ENCODE peak calls at places on chromosomes 4 and X, in eight cellular contexts. One of them, this sample, is unnamed.

GRCh38 chrX:18938710-18939109 is 45.2 kb downstream of the PHKA2 start:
- DNase-seq in heart right ventricle: no peak
- DNase-seq in PC-3: peak; percentile 80
- DNase-seq in cardiac muscle cell: no peak
- DNase-seq in tibial nerve: no peak
- DNase-seq in fibroblast of lung: peak; percentile 12
- DNase-seq in DND-41: no peak
- DNase-seq in upper lobe of right lung: no peak
- DNase-seq in this sample: no peak

GRCh38 chr4:26823583-26823982 is 37.1 kb upstream of the STIM2 start:
- DNase-seq in upper lobe of right lung: no peak
- DNase-seq in cardiac muscle cell: no peak
- DNase-seq in PC-3: no peak
- DNase-seq in DND-41: no peak
- DNase-seq in heart right ventricle: no peak
- DNase-seq in fibroblast of lung: no peak
- DNase-seq in tibial nerve: no peak
- DNase-seq in this sample: no peak

GRCh38 chr4:71559957-71560541 is 221.2 kb downstream of the SLC4A4 start:
- DNase-seq in cardiac muscle cell: no peak
- DNase-seq in heart right ventricle: no peak
- DNase-seq in tibial nerve: no peak
- DNase-seq in fibroblast of lung: peak; percentile 89
- DNase-seq in DND-41: no peak
- DNase-seq in upper lobe of right lung: no peak
- DNase-seq in PC-3: peak; percentile 85
- DNase-seq in this sample: no peak

GRCh38 chr4:172996571-172997216 is 171.9 kb upstream of the GALNT7 start:
- DNase-seq in heart right ventricle: no peak
- DNase-seq in cardiac muscle cell: no peak
- DNase-seq in upper lobe of right lung: no peak
- DNase-seq in fibroblast of lung: peak; percentile 89
- DNase-seq in tibial nerve: no peak
- DNase-seq in DND-41: no peak
- DNase-seq in PC-3: peak; percentile 70
- DNase-seq in this sample: no peak

GRCh38 chrX:16573781-16574180 is 76.2 kb upstream of the S100G start:
- DNase-seq in heart right ventricle: no peak
- DNase-seq in upper lobe of right lung: no peak
- DNase-seq in cardiac muscle cell: no peak
- DNase-seq in tibial nerve: no peak
- DNase-seq in PC-3: peak; percentile 23
- DNase-seq in fibroblast of lung: peak; percentile 62
- DNase-seq in DND-41: no peak
- DNase-seq in this sample: peak; percentile 80

GRCh38 chrX:40694833-40695232 is 40.5 kb downstream of the MED14 start:
- DNase-seq in PC-3: peak; percentile 12
- DNase-seq in fibroblast of lung: peak; percentile 43
- DNase-seq in heart right ventricle: no peak
- DNase-seq in cardiac muscle cell: no peak
- DNase-seq in DND-41: no peak
- DNase-seq in upper lobe of right lung: no peak
- DNase-seq in tibial nerve: no peak
- DNase-seq in this sample: no peak

GRCh38 chrX:7054219-7055206 is 93.0 kb upstream of the STS start:
- DNase-seq in PC-3: no peak
- DNase-seq in tibial nerve: no peak
- DNase-seq in cardiac muscle cell: no peak
- DNase-seq in heart right ventricle: no peak
- DNase-seq in DND-41: peak; percentile 67
- DNase-seq in fibroblast of lung: no peak
- DNase-seq in upper lobe of right lung: no peak
- DNase-seq in this sample: no peak

GRCh38 chr4:153645183-153645582 is 38.9 kb upstream of the TLR2 start:
- DNase-seq in upper lobe of right lung: no peak
- DNase-seq in heart right ventricle: no peak
- DNase-seq in cardiac muscle cell: no peak
- DNase-seq in DND-41: no peak
- DNase-seq in tibial nerve: no peak
- DNase-seq in fibroblast of lung: no peak
- DNase-seq in PC-3: no peak
- DNase-seq in this sample: no peak

GRCh38 chr4:168924648-168925047 is 85.4 kb downstream of the CBR4 start:
- DNase-seq in cardiac muscle cell: no peak
- DNase-seq in fibroblast of lung: no peak
- DNase-seq in DND-41: no peak
- DNase-seq in heart right ventricle: no peak
- DNase-seq in tibial nerve: no peak
- DNase-seq in upper lobe of right lung: no peak
- DNase-seq in PC-3: no peak
- DNase-seq in this sample: no peak

GRCh38 chrX:17635231-17635630 is 102.1 kb upstream of the SCML1 start:
- DNase-seq in DND-41: no peak
- DNase-seq in fibroblast of lung: peak; percentile 58
- DNase-seq in upper lobe of right lung: no peak
- DNase-seq in heart right ventricle: no peak
- DNase-seq in PC-3: no peak
- DNase-seq in tibial nerve: no peak
- DNase-seq in cardiac muscle cell: peak; percentile 78
- DNase-seq in this sample: no peak

GRCh38 chr4:91243132-91243531 is 1060.6 kb upstream of the GRID2 start:
- DNase-seq in tibial nerve: no peak
- DNase-seq in cardiac muscle cell: no peak
- DNase-seq in DND-41: no peak
- DNase-seq in upper lobe of right lung: peak; percentile 67
- DNase-seq in fibroblast of lung: peak; percentile 12
- DNase-seq in heart right ventricle: peak; percentile 65
- DNase-seq in PC-3: peak; percentile 7
- DNase-seq in this sample: no peak

GRCh38 chrX:9647475-9647874 is 118.2 kb downstream of the GPR143 start:
- DNase-seq in PC-3: no peak
- DNase-seq in cardiac muscle cell: peak; percentile 9
- DNase-seq in heart right ventricle: peak; percentile 14
- DNase-seq in upper lobe of right lung: no peak
- DNase-seq in DND-41: no peak
- DNase-seq in tibial nerve: no peak
- DNase-seq in fibroblast of lung: no peak
- DNase-seq in this sample: no peak

GRCh38 chrX:141405878-141406492 is 163.7 kb upstream of the SPANXC start:
- DNase-seq in heart right ventricle: no peak
- DNase-seq in cardiac muscle cell: no peak
- DNase-seq in tibial nerve: no peak
- DNase-seq in PC-3: peak; percentile 87
- DNase-seq in upper lobe of right lung: no peak
- DNase-seq in DND-41: no peak
- DNase-seq in fibroblast of lung: peak; percentile 84
- DNase-seq in this sample: peak; percentile 3
- H3K27ac ChIP-seq in heart right ventricle: no peak overlapping the region
- H3K27ac ChIP-seq in cardiac muscle cell: no peak overlapping the region
- H3K27ac ChIP-seq in tibial nerve: no peak overlapping the region
- H3K27ac ChIP-seq in PC-3: peak overlapping the region; percentile 98
- H3K27ac ChIP-seq in upper lobe of right lung: no peak overlapping the region
- H3K27ac ChIP-seq in DND-41: no peak overlapping the region
- H3K27ac ChIP-seq in fibroblast of lung: no peak overlapping the region
- H3K27ac ChIP-seq in this sample: no peak overlapping the region

DNA sequence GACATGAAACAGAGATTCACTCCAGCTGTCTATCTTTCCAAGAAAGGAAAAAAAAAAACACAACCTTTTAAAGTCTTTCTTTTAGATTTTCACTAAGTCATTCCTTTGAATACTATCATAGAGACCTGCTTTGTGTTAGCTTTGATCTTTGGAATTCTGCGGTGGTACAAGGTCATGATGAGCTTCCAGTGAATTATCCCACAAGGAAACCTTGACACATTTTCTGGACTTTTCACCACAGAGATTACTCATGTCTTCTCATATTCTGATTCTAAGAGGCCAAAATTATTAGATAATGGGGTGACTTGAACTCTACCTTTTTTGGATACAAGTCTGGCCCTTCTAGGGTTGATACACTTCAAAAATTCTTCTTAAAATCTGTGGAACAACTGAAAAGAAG is 201.6 kb downstream of the PACRGL start:
- DNase-seq in DND-41: no peak
- DNase-seq in cardiac muscle cell: no peak
- DNase-seq in upper lobe of right lung: no peak
- DNase-seq in heart right ventricle: no peak
- DNase-seq in fibroblast of lung: no peak
- DNase-seq in PC-3: no peak
- DNase-seq in tibial nerve: no peak
- DNase-seq in this sample: no peak
- H3K4me1 ChIP-seq in DND-41: no peaks in the 10 kb centered on the region
- H3K4me1 ChIP-seq in cardiac muscle cell: no peaks in the 10 kb centered on the region
- H3K4me1 ChIP-seq in upper lobe of right lung: no peaks in the 10 kb centered on the region
- H3K4me1 ChIP-seq in heart right ventricle: no peaks in the 10 kb centered on the region
- H3K4me1 ChIP-seq in fibroblast of lung: no peaks in the 10 kb centered on the region
- H3K4me1 ChIP-seq in PC-3: no peaks in the 10 kb centered on the region
- H3K4me1 ChIP-seq in tibial nerve: no peaks in the 10 kb centered on the region
- H3K4me1 ChIP-seq in this sample: no peaks in the 10 kb centered on the region

GRCh38 chr4:81675785-81676427 is 204.2 kb upstream of the RASGEF1B start:
- DNase-seq in fibroblast of lung: no peak
- DNase-seq in tibial nerve: no peak
- DNase-seq in DND-41: no peak
- DNase-seq in upper lobe of right lung: no peak
- DNase-seq in PC-3: no peak
- DNase-seq in heart right ventricle: no peak
- DNase-seq in cardiac muscle cell: no peak
- DNase-seq in this sample: no peak
- H3K27ac ChIP-seq in fibroblast of lung: no peak overlapping the region
- H3K27ac ChIP-seq in tibial nerve: no peak overlapping the region
- H3K27ac ChIP-seq in DND-41: no peak overlapping the region
- H3K27ac ChIP-seq in upper lobe of right lung: no peak overlapping the region
- H3K27ac ChIP-seq in PC-3: no peak overlapping the region
- H3K27ac ChIP-seq in heart right ventricle: no peak overlapping the region
- H3K27ac ChIP-seq in cardiac muscle cell: no peak overlapping the region
- H3K27ac ChIP-seq in this sample: no peak overlapping the region

GRCh38 chr4:103095080-103095479 is 4.6 kb downstream of the BDH2 start:
- DNase-seq in cardiac muscle cell: no peak
- DNase-seq in DND-41: no peak
- DNase-seq in upper lobe of right lung: no peak
- DNase-seq in heart right ventricle: no peak
- DNase-seq in PC-3: no peak
- DNase-seq in fibroblast of lung: no peak
- DNase-seq in tibial nerve: no peak
- DNase-seq in this sample: no peak
- H3K4me1 ChIP-seq in cardiac muscle cell: no peaks in the 10 kb centered on the region
- H3K4me1 ChIP-seq in DND-41: peaks cover 44% of the 10 kb centered on the region
- H3K4me1 ChIP-seq in upper lobe of right lung: peaks cover 17% of the 10 kb centered on the region
- H3K4me1 ChIP-seq in heart right ventricle: peaks cover 19% of the 10 kb centered on the region
- H3K4me1 ChIP-seq in PC-3: peaks cover 9% of the 10 kb centered on the region
- H3K4me1 ChIP-seq in fibroblast of lung: peaks cover 4% of the 10 kb centered on the region
- H3K4me1 ChIP-seq in tibial nerve: peaks cover 13% of the 10 kb centered on the region
- H3K4me1 ChIP-seq in this sample: peaks cover 3% of the 10 kb centered on the region